ENCODE peak calls at places on chromosomes 5 and 9, in four cellular contexts. One of them, this sample, is unnamed.

GRCh38 chr9:29319727-29320513 is 1746.6 kb upstream of the C9orf72 start:
- DNase-seq in GM12865: peak; percentile 1
- DNase-seq in endothelial cell: no peak
- DNase-seq in astrocyte: no peak
- DNase-seq in this sample: peak; percentile 58

GRCh38 chr9:8365466-8366160 is 566.0 kb upstream of the DMAC1 start:
- DNase-seq in GM12865: no peak
- DNase-seq in endothelial cell: no peak
- DNase-seq in astrocyte: peak; percentile 12
- DNase-seq in this sample: no peak

GRCh38 chr9:89496645-89497044 is 1.3 kb downstream of the SEMA4D start:
- DNase-seq in GM12865: no peak
- DNase-seq in endothelial cell: no peak
- DNase-seq in astrocyte: no peak
- DNase-seq in this sample: no peak

GRCh38 chr9:137439158-137439714 is 1.9 kb downstream of the ENTPD8 start:
- DNase-seq in GM12865: no peak
- DNase-seq in endothelial cell: no peak
- DNase-seq in astrocyte: no peak
- DNase-seq in this sample: no peak

GRCh38 chr9:68999393-69000105 is 14.4 kb downstream of the PRKACG start:
- DNase-seq in GM12865: peak; percentile 88
- DNase-seq in endothelial cell: peak; percentile 70
- DNase-seq in astrocyte: peak; percentile 45
- DNase-seq in this sample: peak; percentile 88

GRCh38 chr5:67065237-67065636 is 131.4 kb downstream of the CD180 start:
- DNase-seq in GM12865: peak; percentile 50
- DNase-seq in endothelial cell: no peak
- DNase-seq in astrocyte: no peak
- DNase-seq in this sample: no peak

GRCh38 chr5:34991486-34992238 is 56.1 kb downstream of the AGXT2 start:
- DNase-seq in GM12865: no peak
- DNase-seq in endothelial cell: no peak
- DNase-seq in astrocyte: peak; percentile 41
- DNase-seq in this sample: peak; percentile 68

GRCh38 chr9:116027511-116027910 is 126.1 kb upstream of the PAPPA start:
- DNase-seq in GM12865: no peak
- DNase-seq in endothelial cell: no peak
- DNase-seq in astrocyte: peak; percentile 80
- DNase-seq in this sample: peak; percentile 94

GRCh38 chr9:96419691-96419969 is 1.5 kb upstream of the ZNF367 start:
- DNase-seq in GM12865: no peak
- DNase-seq in endothelial cell: no peak
- DNase-seq in astrocyte: no peak
- DNase-seq in this sample: no peak

GRCh38 chr5:59485104-59485503 is 408.4 kb downstream of the PDE4D start:
- DNase-seq in GM12865: no peak
- DNase-seq in endothelial cell: no peak
- DNase-seq in astrocyte: no peak
- DNase-seq in this sample: no peak

GRCh38 chr9:95305770-95306492 is 11.6 kb downstream of the FANCC start:
- DNase-seq in GM12865: no peak
- DNase-seq in endothelial cell: no peak
- DNase-seq in astrocyte: peak; percentile 36
- DNase-seq in this sample: peak; percentile 23

GRCh38 chr5:161332343-161332742 is 214.2 kb downstream of the GABRB2 start:
- DNase-seq in GM12865: no peak
- DNase-seq in endothelial cell: no peak
- DNase-seq in astrocyte: no peak
- DNase-seq in this sample: no peak

GRCh38 chr9:3858961-3859360 is 333.2 kb upstream of the RFX3 start:
- DNase-seq in GM12865: no peak
- DNase-seq in endothelial cell: no peak
- DNase-seq in astrocyte: peak; percentile 22
- DNase-seq in this sample: peak; percentile 43

GRCh38 chr5:90865194-90865593 is 306.6 kb downstream of the ADGRV1 start:
- DNase-seq in GM12865: no peak
- DNase-seq in endothelial cell: no peak
- DNase-seq in astrocyte: no peak
- DNase-seq in this sample: no peak
- TF ChIP-seq CTCF in GM12865: no peak
- TF ChIP-seq CTCF in endothelial cell: no peak
- TF ChIP-seq CTCF in astrocyte: no peak
- TF ChIP-seq CTCF in this sample: no peak

GRCh38 chr5:173592050-173592669 is 24.3 kb downstream of the BOD1 start:
- DNase-seq in GM12865: peak; percentile 43
- DNase-seq in endothelial cell: peak; percentile 14
- DNase-seq in astrocyte: no peak
- DNase-seq in this sample: peak; percentile 23
- TF ChIP-seq CTCF in GM12865: peak; percentile 49
- TF ChIP-seq CTCF in endothelial cell: peak; percentile 86
- TF ChIP-seq CTCF in astrocyte: peak; percentile 51
- TF ChIP-seq CTCF in this sample: peak; percentile 67

DNA sequence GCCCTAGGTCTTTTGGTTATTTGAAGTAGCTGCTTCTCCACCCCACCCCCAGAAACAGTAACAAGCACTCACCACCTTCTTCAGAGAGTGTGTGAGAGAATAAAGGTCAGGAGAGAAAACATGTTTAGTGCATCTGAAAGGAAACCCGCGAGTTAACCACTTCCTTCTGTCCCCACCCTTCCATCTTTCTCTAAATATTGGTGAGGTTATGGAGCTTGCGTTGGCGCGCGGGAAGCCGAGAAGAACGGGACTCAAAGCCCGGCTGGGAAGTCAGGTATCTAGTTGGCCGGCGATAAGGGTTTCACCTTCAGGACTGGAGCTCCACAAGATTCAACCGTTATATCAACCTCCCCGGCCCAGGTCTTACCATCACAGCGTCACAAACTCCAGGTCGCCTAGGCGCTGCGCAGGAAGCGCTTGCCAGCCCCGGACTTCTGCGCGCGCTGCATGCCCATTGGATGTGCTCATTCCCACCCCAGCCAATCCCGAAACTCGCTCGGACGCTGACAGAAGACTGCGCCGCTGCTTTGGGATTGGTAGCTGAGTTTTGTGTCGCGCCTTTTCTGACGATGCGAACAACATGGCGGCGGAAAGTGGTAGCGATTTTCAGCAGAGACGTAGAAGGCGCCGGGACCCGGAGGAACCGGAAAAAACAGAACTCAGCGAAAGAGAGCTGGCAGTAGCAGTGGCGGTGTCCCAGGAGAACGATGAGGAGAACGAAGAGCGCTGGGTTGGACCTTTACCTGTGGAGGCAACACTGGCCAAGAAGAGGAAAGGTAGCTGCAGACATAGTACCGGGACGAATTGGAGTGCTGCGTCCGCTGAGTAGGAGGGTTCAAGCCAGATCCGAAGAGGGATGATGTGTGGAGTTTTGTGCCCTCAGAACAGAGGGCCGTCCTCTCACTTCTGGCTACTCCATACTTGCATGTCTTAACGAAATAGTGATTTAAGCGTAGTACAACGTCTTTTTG is at the start of the genes CENPK and PPWD1:
- DNase-seq in GM12865: peak; percentile 97
- DNase-seq in endothelial cell: peak; percentile 90
- DNase-seq in astrocyte: peak; percentile 91
- DNase-seq in this sample: peak; percentile 97
- TF ChIP-seq CTCF in GM12865: no peak
- TF ChIP-seq CTCF in endothelial cell: no peak
- TF ChIP-seq CTCF in astrocyte: no peak
- TF ChIP-seq CTCF in this sample: no peak

GRCh38 chr5:75666801-75667200 is 50.4 kb downstream of the POC5 start:
- DNase-seq in GM12865: no peak
- DNase-seq in endothelial cell: no peak
- DNase-seq in astrocyte: no peak
- DNase-seq in this sample: peak; percentile 31

GRCh38 chr5:75664933-75665332 is 52.3 kb downstream of the POC5 start:
- DNase-seq in GM12865: no peak
- DNase-seq in endothelial cell: no peak
- DNase-seq in astrocyte: no peak
- DNase-seq in this sample: no peak

GRCh38 chr5:75668348-75668895 is 48.8 kb downstream of the POC5 start:
- DNase-seq in GM12865: no peak
- DNase-seq in endothelial cell: no peak
- DNase-seq in astrocyte: no peak
- DNase-seq in this sample: no peak

GRCh38 chr5:75668988-75669760 is 48.1 kb downstream of the POC5 start:
- DNase-seq in GM12865: peak; percentile 88
- DNase-seq in endothelial cell: no peak
- DNase-seq in astrocyte: peak; percentile 15
- DNase-seq in this sample: peak; percentile 44

GRCh38 chr5:75667586-75667985 is 49.7 kb downstream of the POC5 start:
- DNase-seq in GM12865: no peak
- DNase-seq in endothelial cell: no peak
- DNase-seq in astrocyte: no peak
- DNase-seq in this sample: peak; percentile 41
- TF ChIP-seq CTCF in GM12865: no peak
- TF ChIP-seq CTCF in endothelial cell: no peak
- TF ChIP-seq CTCF in astrocyte: no peak
- TF ChIP-seq CTCF in this sample: peak; percentile 43